ENCODE peak calls at places on chromosomes 6 and 20, in seven cellular contexts. D is tibial nerve; A is stimulated activated naive CD4-positive, alpha-beta T cell; O is CD8-positive, alpha-beta T cell; S is Panc1; F is bronchial epithelial cell; E is activated CD8-positive, alpha-beta memory T cell treated with anti-CD3 and anti-CD28 coated beads, Interleukin-2, amount 10 ng/mL, durations not matched to agents 7 days and 5 days. P is an unnamed sample.

GRCh38 chr20:61620174-61620573 is 368.1 kb downstream of the CDH4 start:
- DNase-seq in F (no peak), O (no peak), E (no peak), S (no peak), A (no peak), D (no peak), P (no peak)

GRCh38 chr6:36729169-36729549 is 31.5 kb downstream of the RAB44 start:
- DNase-seq in D (no peak), A (no peak), O (no peak), S (no peak), F (no peak), E (no peak), P (no peak)

GRCh38 chr6:22926613-22927348 is 357.4 kb downstream of the HDGFL1 start:
- DNase-seq in D (no peak), O (no peak), S (no peak), A (no peak), E (no peak), F (no peak), P (no peak)

GRCh38 chr6:150018846-150019580 is 6.3 kb downstream of the RAET1L start:
- DNase-seq in F (no peak), E (no peak), S (no peak), O (no peak), D (no peak), A (no peak), P (no peak)

GRCh38 chr6:3850451-3851203 is 1.5 kb downstream of the FAM50B start:
- DNase-seq in A (no peak), S (no peak), O (no peak), E (peak), D (no peak), F (no peak), P (no peak)

GRCh38 chr6:168011291-168011690 is 13.8 kb downstream of the KIF25 start:
- DNase-seq in O (no peak), E (no peak), S (no peak), A (no peak), D (no peak), F (no peak), P (no peak)

GRCh38 chr20:45405566-45406259 is 2.4 kb upstream of the DBNDD2 start:
- DNase-seq in A (no peak), F (peak), O (no peak), E (no peak), D (no peak), S (no peak), P (peak)

GRCh38 chr20:1918766-1919165 is 23.6 kb downstream of the SIRPA start:
- DNase-seq in D (no peak), F (no peak), S (no peak), E (no peak), O (no peak), A (no peak), P (no peak)

GRCh38 chr6:20915150-20915549 is 380.9 kb downstream of the CDKAL1 start:
- DNase-seq in E (no peak), O (no peak), D (no peak), F (no peak), S (no peak), A (no peak), P (no peak)

GRCh38 chr6:154754152-154754551 is 20.9 kb downstream of the SCAF8 start:
- DNase-seq in E (no peak), D (no peak), O (no peak), A (no peak), F (peak), S (no peak), P (peak)

GRCh38 chr20:20491110-20491783 is 123.3 kb downstream of the INSM1 start:
- DNase-seq in F (peak), E (no peak), S (no peak), O (no peak), A (no peak), D (no peak), P (no peak)

GRCh38 chr20:52994184-52994970 is 22.2 kb downstream of the TSHZ2 start:
- DNase-seq in D (no peak), F (no peak), A (no peak), O (no peak), S (no peak), E (no peak), P (no peak)

GRCh38 chr20:63011798-63012197 is 5.0 kb upstream of the BHLHE23 start:
- DNase-seq in S (no peak), A (no peak), F (no peak), D (no peak), E (no peak), O (no peak), P (no peak)

GRCh38 chr6:56951049-56951816 is 3.7 kb upstream of the BEND6 start:
- DNase-seq in O (no peak), D (no peak), F (no peak), S (no peak), E (no peak), A (no peak), P (no peak)

GRCh38 chr6:123625697-123626096 is 11.1 kb downstream of the TRDN start:
- DNase-seq in D (no peak), O (no peak), A (no peak), F (no peak), S (no peak), E (no peak), P (no peak)

GRCh38 chr20:62633571-62634329 is 8.6 kb upstream of the SLCO4A1 start:
- DNase-seq in D (no peak), E (no peak), A (no peak), S (no peak), O (no peak), F (no peak), P (no peak)

GRCh38 chr6:147826698-147827097 is 318.2 kb downstream of the SAMD5 start:
- DNase-seq in S (no peak), D (no peak), E (no peak), F (no peak), A (no peak), O (no peak), P (no peak)

GRCh38 chr20:59526242-59527225 is 77.8 kb upstream of the PHACTR3 start:
- DNase-seq in F (no peak), E (no peak), O (no peak), A (no peak), S (no peak), D (no peak), P (no peak)

GRCh38 chr20:49989234-49990065 is 6.7 kb downstream of the SNAI1 start:
- DNase-seq in F (no peak), A (no peak), E (no peak), O (no peak), D (peak), S (no peak), P (no peak)

GRCh38 chr6:156379946-156380707 is 397.1 kb upstream of the ARID1B start:
- DNase-seq in O (no peak), S (peak), D (no peak), E (no peak), F (no peak), A (no peak), P (no peak)

GRCh38 chr20:41172296-41173140 is 35.2 kb downstream of the PLCG1 start:
- DNase-seq in O (no peak), E (peak), F (no peak), A (no peak), D (no peak), S (no peak), P (no peak)

GRCh38 chr6:7489376-7489775 is 52.1 kb upstream of the DSP start:
- DNase-seq in S (no peak), E (no peak), D (no peak), F (no peak), O (no peak), A (no peak), P (no peak)

GRCh38 chr20:50335105-50335504 is 144.5 kb downstream of the CEBPB start:
- DNase-seq in D (no peak), O (no peak), F (peak), S (no peak), E (no peak), A (no peak), P (peak)

GRCh38 chr6:16319813-16320532 is 81.6 kb downstream of the GMPR start:
- DNase-seq in E (peak), A (peak), F (peak), S (peak), D (peak), O (peak), P (peak)

GRCh38 chr20:10469599-10469998 is 34.5 kb downstream of the SLX4IP start:
- DNase-seq in S (peak), A (no peak), E (peak), O (no peak), F (peak), D (peak), P (peak)

GRCh38 chr6:63764318-63764916 is 128.8 kb downstream of the PHF3 start:
- DNase-seq in O (no peak), A (no peak), D (no peak), F (peak), S (peak), E (no peak), P (no peak)

GRCh38 chr20:44544178-44544719 is 22.4 kb upstream of the SERINC3 start:
- DNase-seq in S (no peak), A (no peak), O (no peak), D (no peak), E (no peak), F (no peak), P (no peak)

GRCh38 chr20:12068146-12068545 is 150.5 kb downstream of the BTBD3 start:
- DNase-seq in F (no peak), D (no peak), E (no peak), O (no peak), A (no peak), S (no peak), P (no peak)

GRCh38 chr20:51327251-51327841 is 215.2 kb downstream of the NFATC2 start:
- DNase-seq in O (no peak), E (no peak), D (no peak), A (no peak), F (peak), S (no peak), P (no peak)

GRCh38 chr20:32629813-32630212 is 43.9 kb downstream of the C20orf203 start:
- DNase-seq in F (no peak), E (no peak), A (no peak), O (no peak), D (no peak), S (no peak), P (no peak)

GRCh38 chr20:55567826-55568225 is 437.5 kb downstream of the CBLN4 start:
- DNase-seq in A (no peak), D (no peak), S (no peak), E (no peak), F (peak), O (no peak), P (no peak)

GRCh38 chr6:113921299-113921904 is 49.5 kb downstream of the HDAC2 start:
- DNase-seq in A (no peak), O (no peak), D (no peak), S (no peak), E (no peak), F (no peak), P (no peak)

GRCh38 chr6:81263531-81264168 is 488.8 kb downstream of the TENT5A start:
- DNase-seq in D (no peak), S (no peak), O (no peak), A (no peak), F (no peak), E (no peak), P (no peak)

GRCh38 chr6:17156112-17156921 is 54.5 kb downstream of the STMND1 start:
- DNase-seq in S (peak), O (peak), F (peak), E (peak), D (peak), A (peak), P (peak)

GRCh38 chr6:149235130-149235561 is 82.4 kb upstream of the TAB2 start:
- DNase-seq in S (no peak), E (no peak), F (peak), A (no peak), D (peak), O (no peak), P (peak)